ENCODE peak calls at places on chromosome 2, in five cellular contexts. One of them, this sample, is unnamed.

GRCh38 chr2:204453730-204454167 is 91.5 kb upstream of the PARD3B start:
- DNase-seq in activated CD8-positive, alpha-beta memory T cell treated with anti-CD3 and anti-CD28 coated beads, Interleukin-2, amount 50 U/mL, for 4 hours: no peak
- DNase-seq in NCI-H2081: no peak
- DNase-seq in small intestine: peak; percentile 22
- DNase-seq in endothelial cell: no peak
- DNase-seq in this sample: no peak

GRCh38 chr2:170601489-170601888 is 113.6 kb upstream of the SP5 start:
- DNase-seq in activated CD8-positive, alpha-beta memory T cell treated with anti-CD3 and anti-CD28 coated beads, Interleukin-2, amount 50 U/mL, for 4 hours: no peak
- DNase-seq in NCI-H2081: no peak
- DNase-seq in small intestine: no peak
- DNase-seq in endothelial cell: no peak
- DNase-seq in this sample: no peak

GRCh38 chr2:10654069-10654468 is 35.7 kb downstream of the NOL10 start:
- DNase-seq in activated CD8-positive, alpha-beta memory T cell treated with anti-CD3 and anti-CD28 coated beads, Interleukin-2, amount 50 U/mL, for 4 hours: peak; percentile 58
- DNase-seq in NCI-H2081: no peak
- DNase-seq in small intestine: peak; percentile 58
- DNase-seq in endothelial cell: no peak
- DNase-seq in this sample: no peak

GRCh38 chr2:44164617-44165016 is 4.1 kb upstream of the PPM1B start:
- DNase-seq in activated CD8-positive, alpha-beta memory T cell treated with anti-CD3 and anti-CD28 coated beads, Interleukin-2, amount 50 U/mL, for 4 hours: no peak
- DNase-seq in NCI-H2081: no peak
- DNase-seq in small intestine: no peak
- DNase-seq in endothelial cell: no peak
- DNase-seq in this sample: no peak

GRCh38 chr2:16765356-16765755 is 99.7 kb upstream of the CYRIA start:
- DNase-seq in activated CD8-positive, alpha-beta memory T cell treated with anti-CD3 and anti-CD28 coated beads, Interleukin-2, amount 50 U/mL, for 4 hours: no peak
- DNase-seq in NCI-H2081: no peak
- DNase-seq in small intestine: no peak
- DNase-seq in endothelial cell: no peak
- DNase-seq in this sample: no peak

GRCh38 chr2:234954551-234954992 is 2.8 kb downstream of the SH3BP4 start:
- DNase-seq in activated CD8-positive, alpha-beta memory T cell treated with anti-CD3 and anti-CD28 coated beads, Interleukin-2, amount 50 U/mL, for 4 hours: no peak
- DNase-seq in NCI-H2081: no peak
- DNase-seq in small intestine: peak; percentile 41
- DNase-seq in endothelial cell: no peak
- DNase-seq in this sample: peak; percentile 37

GRCh38 chr2:85554980-85555612 is 6.2 kb downstream of the GGCX start:
- DNase-seq in activated CD8-positive, alpha-beta memory T cell treated with anti-CD3 and anti-CD28 coated beads, Interleukin-2, amount 50 U/mL, for 4 hours: no peak
- DNase-seq in NCI-H2081: no peak
- DNase-seq in small intestine: no peak
- DNase-seq in endothelial cell: no peak
- DNase-seq in this sample: no peak

GRCh38 chr2:50546790-50547189 is 485.1 kb downstream of the NRXN1 start:
- DNase-seq in activated CD8-positive, alpha-beta memory T cell treated with anti-CD3 and anti-CD28 coated beads, Interleukin-2, amount 50 U/mL, for 4 hours: no peak
- DNase-seq in NCI-H2081: no peak
- DNase-seq in small intestine: no peak
- DNase-seq in endothelial cell: no peak
- DNase-seq in this sample: no peak

GRCh38 chr2:229081411-229081810 is 189.7 kb downstream of the PID1 start:
- DNase-seq in activated CD8-positive, alpha-beta memory T cell treated with anti-CD3 and anti-CD28 coated beads, Interleukin-2, amount 50 U/mL, for 4 hours: no peak
- DNase-seq in NCI-H2081: no peak
- DNase-seq in small intestine: no peak
- DNase-seq in endothelial cell: no peak
- DNase-seq in this sample: no peak

GRCh38 chr2:24625728-24626484 is 134.9 kb downstream of the NCOA1 start:
- DNase-seq in activated CD8-positive, alpha-beta memory T cell treated with anti-CD3 and anti-CD28 coated beads, Interleukin-2, amount 50 U/mL, for 4 hours: no peak
- DNase-seq in NCI-H2081: no peak
- DNase-seq in small intestine: no peak
- DNase-seq in endothelial cell: no peak
- DNase-seq in this sample: no peak

GRCh38 chr2:30509716-30510115 is 62.7 kb downstream of the LCLAT1 start:
- DNase-seq in activated CD8-positive, alpha-beta memory T cell treated with anti-CD3 and anti-CD28 coated beads, Interleukin-2, amount 50 U/mL, for 4 hours: no peak
- DNase-seq in NCI-H2081: no peak
- DNase-seq in small intestine: no peak
- DNase-seq in endothelial cell: no peak
- DNase-seq in this sample: no peak

GRCh38 chr2:217650716-217651360 is 352.0 kb downstream of the TNS1 start:
- DNase-seq in activated CD8-positive, alpha-beta memory T cell treated with anti-CD3 and anti-CD28 coated beads, Interleukin-2, amount 50 U/mL, for 4 hours: no peak
- DNase-seq in NCI-H2081: peak; percentile 39
- DNase-seq in small intestine: peak; percentile 49
- DNase-seq in endothelial cell: peak; percentile 48
- DNase-seq in this sample: no peak

GRCh38 chr2:201090574-201090973 is 18.8 kb downstream of the NDUFB3 start:
- DNase-seq in activated CD8-positive, alpha-beta memory T cell treated with anti-CD3 and anti-CD28 coated beads, Interleukin-2, amount 50 U/mL, for 4 hours: no peak
- DNase-seq in NCI-H2081: no peak
- DNase-seq in small intestine: no peak
- DNase-seq in endothelial cell: no peak
- DNase-seq in this sample: no peak

GRCh38 chr2:183950673-183951072 is 647.7 kb upstream of the ZNF804A start:
- DNase-seq in activated CD8-positive, alpha-beta memory T cell treated with anti-CD3 and anti-CD28 coated beads, Interleukin-2, amount 50 U/mL, for 4 hours: no peak
- DNase-seq in NCI-H2081: peak; percentile 48
- DNase-seq in small intestine: no peak
- DNase-seq in endothelial cell: no peak
- DNase-seq in this sample: no peak

GRCh38 chr2:232982926-232983668 is 30.0 kb downstream of the NGEF start:
- DNase-seq in activated CD8-positive, alpha-beta memory T cell treated with anti-CD3 and anti-CD28 coated beads, Interleukin-2, amount 50 U/mL, for 4 hours: no peak
- DNase-seq in NCI-H2081: no peak
- DNase-seq in small intestine: no peak
- DNase-seq in endothelial cell: peak; percentile 18
- DNase-seq in this sample: peak; percentile 74

GRCh38 chr2:220452561-220452960 is 825.1 kb downstream of the SLC4A3 start:
- DNase-seq in activated CD8-positive, alpha-beta memory T cell treated with anti-CD3 and anti-CD28 coated beads, Interleukin-2, amount 50 U/mL, for 4 hours: no peak
- DNase-seq in NCI-H2081: no peak
- DNase-seq in small intestine: no peak
- DNase-seq in endothelial cell: no peak
- DNase-seq in this sample: no peak

GRCh38 chr2:209638346-209638745 is 133.3 kb upstream of the UNC80 start:
- DNase-seq in activated CD8-positive, alpha-beta memory T cell treated with anti-CD3 and anti-CD28 coated beads, Interleukin-2, amount 50 U/mL, for 4 hours: no peak
- DNase-seq in NCI-H2081: no peak
- DNase-seq in small intestine: no peak
- DNase-seq in endothelial cell: no peak
- DNase-seq in this sample: no peak

GRCh38 chr2:28594369-28595108 is 98.7 kb downstream of the PLB1 start:
- DNase-seq in activated CD8-positive, alpha-beta memory T cell treated with anti-CD3 and anti-CD28 coated beads, Interleukin-2, amount 50 U/mL, for 4 hours: peak; percentile 89
- DNase-seq in NCI-H2081: peak; percentile 73
- DNase-seq in small intestine: peak; percentile 96
- DNase-seq in endothelial cell: peak; percentile 86
- DNase-seq in this sample: peak; percentile 93

GRCh38 chr2:124798551-124798950 is 773.5 kb downstream of the CNTNAP5 start:
- DNase-seq in activated CD8-positive, alpha-beta memory T cell treated with anti-CD3 and anti-CD28 coated beads, Interleukin-2, amount 50 U/mL, for 4 hours: no peak
- DNase-seq in NCI-H2081: no peak
- DNase-seq in small intestine: no peak
- DNase-seq in endothelial cell: no peak
- DNase-seq in this sample: no peak

GRCh38 chr2:95062247-95062646 is 36.7 kb downstream of the MAL start:
- DNase-seq in activated CD8-positive, alpha-beta memory T cell treated with anti-CD3 and anti-CD28 coated beads, Interleukin-2, amount 50 U/mL, for 4 hours: no peak
- DNase-seq in NCI-H2081: no peak
- DNase-seq in small intestine: no peak
- DNase-seq in endothelial cell: no peak
- DNase-seq in this sample: peak; percentile 73

GRCh38 chr2:160720098-160720497 is 226.5 kb upstream of the RBMS1 start:
- DNase-seq in activated CD8-positive, alpha-beta memory T cell treated with anti-CD3 and anti-CD28 coated beads, Interleukin-2, amount 50 U/mL, for 4 hours: no peak
- DNase-seq in NCI-H2081: no peak
- DNase-seq in small intestine: no peak
- DNase-seq in endothelial cell: no peak
- DNase-seq in this sample: no peak

GRCh38 chr2:3222636-3223035 is 155.0 kb downstream of the EIPR1 start:
- DNase-seq in activated CD8-positive, alpha-beta memory T cell treated with anti-CD3 and anti-CD28 coated beads, Interleukin-2, amount 50 U/mL, for 4 hours: peak; percentile 31
- DNase-seq in NCI-H2081: no peak
- DNase-seq in small intestine: peak; percentile 8
- DNase-seq in endothelial cell: no peak
- DNase-seq in this sample: no peak

GRCh38 chr2:164754157-164755093 is 87.2 kb downstream of the COBLL1 start:
- DNase-seq in activated CD8-positive, alpha-beta memory T cell treated with anti-CD3 and anti-CD28 coated beads, Interleukin-2, amount 50 U/mL, for 4 hours: no peak
- DNase-seq in NCI-H2081: no peak
- DNase-seq in small intestine: peak; percentile 17
- DNase-seq in endothelial cell: no peak
- DNase-seq in this sample: no peak

GRCh38 chr2:178195390-178196166 is 1.3 kb downstream of the OSBPL6 start:
- DNase-seq in activated CD8-positive, alpha-beta memory T cell treated with anti-CD3 and anti-CD28 coated beads, Interleukin-2, amount 50 U/mL, for 4 hours: no peak
- DNase-seq in NCI-H2081: no peak
- DNase-seq in small intestine: no peak
- DNase-seq in endothelial cell: no peak
- DNase-seq in this sample: no peak

GRCh38 chr2:239256297-239256696 is 144.5 kb downstream of the HDAC4 start:
- DNase-seq in activated CD8-positive, alpha-beta memory T cell treated with anti-CD3 and anti-CD28 coated beads, Interleukin-2, amount 50 U/mL, for 4 hours: no peak
- DNase-seq in NCI-H2081: no peak
- DNase-seq in small intestine: no peak
- DNase-seq in endothelial cell: no peak
- DNase-seq in this sample: peak; percentile 59

GRCh38 chr2:126749537-126749936 is 93.6 kb downstream of the GYPC start:
- DNase-seq in activated CD8-positive, alpha-beta memory T cell treated with anti-CD3 and anti-CD28 coated beads, Interleukin-2, amount 50 U/mL, for 4 hours: no peak
- DNase-seq in NCI-H2081: no peak
- DNase-seq in small intestine: no peak
- DNase-seq in endothelial cell: peak; percentile 29
- DNase-seq in this sample: no peak

GRCh38 chr2:105394951-105395611 is 3.8 kb downstream of the FHL2 start:
- DNase-seq in activated CD8-positive, alpha-beta memory T cell treated with anti-CD3 and anti-CD28 coated beads, Interleukin-2, amount 50 U/mL, for 4 hours: no peak
- DNase-seq in NCI-H2081: no peak
- DNase-seq in small intestine: no peak
- DNase-seq in endothelial cell: no peak
- DNase-seq in this sample: no peak

GRCh38 chr2:172859821-172860707 is 124.4 kb downstream of the RAPGEF4 start:
- DNase-seq in activated CD8-positive, alpha-beta memory T cell treated with anti-CD3 and anti-CD28 coated beads, Interleukin-2, amount 50 U/mL, for 4 hours: no peak
- DNase-seq in NCI-H2081: no peak
- DNase-seq in small intestine: peak; percentile 27
- DNase-seq in endothelial cell: no peak
- DNase-seq in this sample: no peak

GRCh38 chr2:192030289-192030688 is 164.4 kb downstream of the TMEFF2 start:
- DNase-seq in activated CD8-positive, alpha-beta memory T cell treated with anti-CD3 and anti-CD28 coated beads, Interleukin-2, amount 50 U/mL, for 4 hours: no peak
- DNase-seq in NCI-H2081: no peak
- DNase-seq in small intestine: no peak
- DNase-seq in endothelial cell: no peak
- DNase-seq in this sample: no peak

GRCh38 chr2:109398616-109399015 is 215.2 kb downstream of the SEPTIN10 start:
- DNase-seq in activated CD8-positive, alpha-beta memory T cell treated with anti-CD3 and anti-CD28 coated beads, Interleukin-2, amount 50 U/mL, for 4 hours: no peak
- DNase-seq in NCI-H2081: no peak
- DNase-seq in small intestine: no peak
- DNase-seq in endothelial cell: no peak
- DNase-seq in this sample: no peak

GRCh38 chr2:28055325-28055970 is 164.9 kb downstream of the BABAM2 start:
- DNase-seq in activated CD8-positive, alpha-beta memory T cell treated with anti-CD3 and anti-CD28 coated beads, Interleukin-2, amount 50 U/mL, for 4 hours: no peak
- DNase-seq in NCI-H2081: no peak
- DNase-seq in small intestine: no peak
- DNase-seq in endothelial cell: no peak
- DNase-seq in this sample: no peak

GRCh38 chr2:223723954-223724411 is 113.4 kb downstream of the AP1S3 start:
- DNase-seq in activated CD8-positive, alpha-beta memory T cell treated with anti-CD3 and anti-CD28 coated beads, Interleukin-2, amount 50 U/mL, for 4 hours: no peak
- DNase-seq in NCI-H2081: no peak
- DNase-seq in small intestine: no peak
- DNase-seq in endothelial cell: no peak
- DNase-seq in this sample: no peak

GRCh38 chr2:46804794-46805193 is 110.8 kb downstream of the MCFD2 start:
- DNase-seq in activated CD8-positive, alpha-beta memory T cell treated with anti-CD3 and anti-CD28 coated beads, Interleukin-2, amount 50 U/mL, for 4 hours: no peak
- DNase-seq in NCI-H2081: no peak
- DNase-seq in small intestine: no peak
- DNase-seq in endothelial cell: no peak
- DNase-seq in this sample: no peak

GRCh38 chr2:69013837-69014796 is 1.1 kb downstream of the ANTXR1 start:
- DNase-seq in activated CD8-positive, alpha-beta memory T cell treated with anti-CD3 and anti-CD28 coated beads, Interleukin-2, amount 50 U/mL, for 4 hours: no peak
- DNase-seq in NCI-H2081: no peak
- DNase-seq in small intestine: no peak
- DNase-seq in endothelial cell: peak; percentile 6
- DNase-seq in this sample: no peak

GRCh38 chr2:240237609-240238151 is 97.2 kb upstream of the OTOS start:
- DNase-seq in activated CD8-positive, alpha-beta memory T cell treated with anti-CD3 and anti-CD28 coated beads, Interleukin-2, amount 50 U/mL, for 4 hours: no peak
- DNase-seq in NCI-H2081: no peak
- DNase-seq in small intestine: no peak
- DNase-seq in endothelial cell: no peak
- DNase-seq in this sample: peak; percentile 84

GRCh38 chr2:236875906-236876505 is 209.7 kb upstream of the COPS8 start:
- DNase-seq in activated CD8-positive, alpha-beta memory T cell treated with anti-CD3 and anti-CD28 coated beads, Interleukin-2, amount 50 U/mL, for 4 hours: no peak
- DNase-seq in NCI-H2081: no peak
- DNase-seq in small intestine: peak; percentile 62
- DNase-seq in endothelial cell: no peak
- DNase-seq in this sample: no peak

GRCh38 chr2:12842917-12843316 is 126.2 kb downstream of the TRIB2 start:
- DNase-seq in activated CD8-positive, alpha-beta memory T cell treated with anti-CD3 and anti-CD28 coated beads, Interleukin-2, amount 50 U/mL, for 4 hours: no peak
- DNase-seq in NCI-H2081: no peak
- DNase-seq in small intestine: no peak
- DNase-seq in endothelial cell: no peak
- DNase-seq in this sample: no peak

This sample was measured in mesenteric fat pad.